ENCODE peak calls at places on chromosomes 12 and 14, in seven cellular contexts. S is SK-N-SH, W is transverse colon, U is sigmoid colon, T is SK-N-MC, C is HepG2, A is HCT116. H is an unnamed sample.

GRCh38 chr12:53052419-53053222 is 2.8 kb downstream of the TNS2 start:
- DNase-seq in T (no peak), A (no peak), U (peak), C (no peak), S (no peak), W (peak), H (no peak)

GRCh38 chr12:32181498-32182175 is 75.0 kb downstream of the BICD1 start:
- DNase-seq in A (no peak), S (peak), C (no peak), U (no peak), W (no peak), T (peak), H (no peak)

GRCh38 chr14:72613196-72613974 is 280.5 kb downstream of the DPF3 start:
- DNase-seq in S (peak), U (no peak), C (no peak), W (peak), T (no peak), A (no peak), H (no peak)

GRCh38 chr14:49549881-49550280 is 36.3 kb downstream of the RPS29 start:
- DNase-seq in U (no peak), W (no peak), T (no peak), A (no peak), C (no peak), S (no peak), H (peak)

GRCh38 chr14:73792476-73792875 is 59.2 kb upstream of the PTGR2 start:
- DNase-seq in W (no peak), A (no peak), U (no peak), T (no peak), S (no peak), C (no peak), H (peak)

GRCh38 chr12:132498931-132499330 is 9.0 kb downstream of the FBRSL1 start:
- DNase-seq in T (no peak), W (no peak), A (no peak), U (no peak), C (no peak), S (no peak), H (no peak)

GRCh38 chr14:24258548-24259265 is 4.3 kb downstream of the TGM1 start:
- DNase-seq in U (no peak), W (no peak), A (no peak), S (no peak), T (no peak), C (no peak), H (no peak)

GRCh38 chr14:99158150-99158549 is 113.8 kb downstream of the BCL11B start:
- DNase-seq in C (no peak), T (no peak), S (no peak), U (peak), A (no peak), W (no peak), H (no peak)

GRCh38 chr12:118582863-118583262 is 206.5 kb downstream of the SUDS3 start:
- DNase-seq in T (no peak), W (no peak), U (no peak), A (no peak), S (no peak), C (no peak), H (no peak)

GRCh38 chr12:127670796-127671195 is 596.2 kb upstream of the TMEM132C start:
- DNase-seq in W (no peak), A (no peak), T (no peak), C (no peak), S (no peak), U (no peak), H (no peak)

GRCh38 chr12:43501705-43502104 is 50.3 kb downstream of the ADAMTS20 start:
- DNase-seq in U (no peak), S (peak), C (peak), W (no peak), A (peak), T (peak), H (peak)

GRCh38 chr12:89060133-89060532 is 292.2 kb downstream of the DUSP6 start:
- DNase-seq in T (no peak), U (no peak), W (no peak), S (no peak), C (no peak), A (no peak), H (no peak)

GRCh38 chr14:53542692-53543091 is 389.6 kb upstream of the DDHD1 start:
- DNase-seq in U (no peak), A (no peak), S (peak), C (peak), W (no peak), T (peak), H (no peak)

GRCh38 chr12:76375939-76376338 is 27.7 kb upstream of the BBS10 start:
- DNase-seq in U (no peak), S (no peak), T (no peak), C (peak), W (no peak), A (no peak), H (no peak)

GRCh38 chr12:11891350-11892064 is 179.2 kb upstream of the BCL2L14 start:
- DNase-seq in A (no peak), W (no peak), T (no peak), C (no peak), U (no peak), S (no peak), H (no peak)

GRCh38 chr12:69002969-69003368 is 70.0 kb upstream of the CPM start:
- DNase-seq in W (no peak), S (no peak), A (no peak), C (no peak), T (no peak), U (no peak), H (no peak)

GRCh38 chr12:75717902-75718301 is 206.5 kb upstream of the KRR1 start:
- DNase-seq in W (no peak), U (no peak), A (no peak), T (no peak), C (no peak), S (no peak), H (no peak)

GRCh38 chr12:105481906-105482305 is 151.4 kb downstream of the C12orf75 start:
- DNase-seq in U (no peak), W (no peak), A (no peak), C (no peak), T (no peak), S (no peak), H (no peak)

GRCh38 chr12:12608557-12608957 is 3.1 kb upstream of the CREBL2 start:
- DNase-seq in A (no peak), C (peak), S (no peak), T (no peak), U (no peak), W (no peak), H (no peak)

GRCh38 chr12:55499810-55500252 is 7.7 kb downstream of the OR6C68 start:
- DNase-seq in A (no peak), U (no peak), T (no peak), S (no peak), C (peak), W (no peak), H (no peak)

GRCh38 chr14:97177016-97177415 is 379.8 kb downstream of the VRK1 start:
- DNase-seq in W (no peak), T (no peak), C (peak), A (peak), U (no peak), S (peak), H (peak)

GRCh38 chr14:104647467-104648063 is 41.9 kb upstream of the INF2 start:
- DNase-seq in S (no peak), W (no peak), U (no peak), A (no peak), C (no peak), T (no peak), H (no peak)

GRCh38 chr14:40368314-40368713 is 936.1 kb upstream of the FBXO33 start:
- DNase-seq in C (no peak), W (no peak), T (no peak), U (no peak), S (no peak), A (no peak), H (no peak)

GRCh38 chr14:21202463-21203358 is 46.8 kb upstream of the OR5AU1 start:
- DNase-seq in S (no peak), U (no peak), T (no peak), C (no peak), A (no peak), W (no peak), H (no peak)
- TF ChIP-seq POLR2AphosphoS5 in S (no peak), U (no peak), T (no peak), C (no peak), A (no peak), W (no peak), H (no peak)

GRCh38 chr12:57744777-57745484 is at the start of gene TSPAN31:
- DNase-seq in A (peak), T (peak), C (peak), S (peak), W (peak), U (peak), H (peak)
- TF ChIP-seq POLR2AphosphoS5 in A (peak), T (peak), C (peak), S (peak), W (peak), U (peak), H (peak)

DNA sequence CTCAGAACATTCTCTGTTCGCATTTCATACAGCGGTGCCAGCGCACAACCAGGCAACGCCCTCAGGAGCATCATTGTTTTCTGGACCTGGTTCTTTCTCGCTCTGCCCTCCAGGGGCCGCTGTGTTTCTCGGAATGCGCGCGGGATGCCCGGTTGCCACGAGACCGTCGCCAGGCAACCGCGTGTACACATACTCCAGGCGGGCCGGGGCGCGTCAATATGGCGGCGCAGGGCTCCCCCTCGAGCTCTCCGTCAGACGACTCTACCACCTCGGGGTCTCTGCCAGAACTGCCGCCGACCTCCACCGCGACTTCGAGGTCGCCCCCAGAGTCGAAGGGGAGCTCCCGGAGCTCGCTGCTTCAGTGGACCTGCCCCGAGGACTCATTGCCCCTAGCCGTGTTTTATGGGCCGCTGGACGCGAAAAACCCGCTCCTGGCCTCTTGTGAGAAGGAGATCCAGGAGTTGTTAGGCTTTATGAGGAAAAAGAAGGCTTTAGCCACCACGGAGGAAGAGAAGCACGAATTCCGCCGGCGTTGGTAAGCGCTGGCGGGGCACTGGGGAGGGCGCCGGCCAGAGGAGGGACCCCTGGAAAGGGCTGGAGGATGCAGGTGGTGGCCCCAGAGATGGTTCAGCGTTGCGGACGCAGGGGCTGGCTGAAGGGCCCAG is at the start of gene CFAP54:
- DNase-seq in S (peak), T (no peak), A (peak), U (peak), C (peak), W (peak), H (peak)
- TF ChIP-seq POLR2AphosphoS5 in S (no peak), T (no peak), A (no peak), U (peak), C (no peak), W (peak), H (no peak)

GRCh38 chr12:49868952-49869815 is 26.3 kb upstream of the BCDIN3D start:
- DNase-seq in S (peak), U (peak), T (no peak), W (peak), A (no peak), C (peak), H (no peak)
- TF ChIP-seq POLR2AphosphoS5 in S (peak), U (peak), T (no peak), W (peak), A (no peak), C (no peak), H (no peak)

DNA sequence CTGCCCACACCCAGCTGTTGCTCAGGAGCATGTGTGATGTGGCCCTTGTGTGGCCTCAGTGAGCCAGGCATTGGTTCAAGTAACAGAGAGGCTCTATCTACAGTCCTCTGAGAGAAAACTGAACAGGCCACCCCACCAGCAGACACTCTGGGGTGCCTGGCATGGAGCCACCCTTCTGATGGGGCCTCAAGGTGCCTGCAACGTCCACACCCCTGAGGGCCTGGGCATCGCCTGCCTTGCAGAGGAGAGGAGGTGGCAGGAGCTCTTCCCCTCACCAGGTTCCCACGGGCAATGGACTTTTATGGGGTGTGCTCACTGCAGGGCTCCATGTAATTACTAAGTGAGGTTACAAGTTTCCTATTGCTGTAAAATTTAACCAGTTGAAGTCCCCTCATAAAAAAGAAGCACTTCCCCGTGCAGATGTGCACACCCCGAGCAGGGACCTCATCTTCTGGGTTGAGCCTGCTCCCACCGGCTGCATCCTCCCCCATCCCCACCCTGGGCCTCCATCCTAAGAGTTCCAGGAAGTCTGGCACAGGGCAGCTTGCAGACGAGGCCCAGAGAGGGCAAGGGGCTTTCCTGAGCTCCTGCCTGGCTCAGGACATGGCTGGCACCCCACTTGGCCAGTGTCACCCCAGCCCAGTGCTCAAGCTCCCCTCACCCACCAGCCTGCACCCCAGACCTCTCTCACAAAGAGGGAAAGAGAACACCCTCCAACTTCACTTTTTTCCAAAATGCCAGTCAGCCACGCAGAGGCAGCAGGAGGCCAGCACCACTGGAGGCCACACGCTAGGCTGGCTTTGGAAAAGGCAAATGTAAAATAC is 270.4 kb upstream of the RTL1 start:
- DNase-seq in U (no peak), W (no peak), C (no peak), S (no peak), T (no peak), A (no peak), H (no peak)
- TF ChIP-seq POLR2AphosphoS5 in U (no peak), W (no peak), C (no peak), S (no peak), T (no peak), A (no peak), H (no peak)